ENCODE peak calls at places on chromosomes 2 and 18, in ten cellular contexts. One of them, this sample, is unnamed.
A peak's percentile ranks its signal among the peaks of the same experiment; 100 is the strongest.

GRCh38 chr2:64692401-64692800 is 38.7 kb upstream of the SERTAD2 start:
- DNase-seq in activated CD4-positive, alpha-beta T cell treated with anti-CD3 and anti-CD28 coated beads, Interleukin-2, amount 50 U/mL, for 24 hours: no peak
- DNase-seq in PC-9: no peak
- DNase-seq in HFF-Myc: no peak
- DNase-seq in T-helper 1 cell: no peak
- DNase-seq in iris pigment epithelial cell: peak; percentile 93
- DNase-seq in neural crest cell: no peak
- DNase-seq in ACHN: no peak
- DNase-seq in Jurkat, Clone E6-1: no peak
- DNase-seq in GM23248: peak; percentile 48
- DNase-seq in this sample: no peak

GRCh38 chr2:23760746-23761145 is 166.2 kb downstream of the ATAD2B start:
- DNase-seq in activated CD4-positive, alpha-beta T cell treated with anti-CD3 and anti-CD28 coated beads, Interleukin-2, amount 50 U/mL, for 24 hours: no peak
- DNase-seq in iris pigment epithelial cell: peak; percentile 68
- DNase-seq in GM23248: peak; percentile 72
- DNase-seq in Jurkat, Clone E6-1: peak; percentile 28
- DNase-seq in ACHN: peak; percentile 46
- DNase-seq in HFF-Myc: peak; percentile 15
- DNase-seq in PC-9: no peak
- DNase-seq in T-helper 1 cell: no peak
- DNase-seq in neural crest cell: no peak
- DNase-seq in this sample: no peak

GRCh38 chr2:239801404-239802100 is 223.6 kb downstream of the NDUFA10 start:
- DNase-seq in T-helper 1 cell: no peak
- DNase-seq in neural crest cell: no peak
- DNase-seq in GM23248: no peak
- DNase-seq in iris pigment epithelial cell: no peak
- DNase-seq in Jurkat, Clone E6-1: no peak
- DNase-seq in activated CD4-positive, alpha-beta T cell treated with anti-CD3 and anti-CD28 coated beads, Interleukin-2, amount 50 U/mL, for 24 hours: no peak
- DNase-seq in PC-9: no peak
- DNase-seq in HFF-Myc: no peak
- DNase-seq in ACHN: no peak
- DNase-seq in this sample: no peak

GRCh38 chr2:217797661-217798069 is 205.1 kb downstream of the TNS1 start:
- DNase-seq in neural crest cell: no peak
- DNase-seq in GM23248: no peak
- DNase-seq in T-helper 1 cell: no peak
- DNase-seq in iris pigment epithelial cell: no peak
- DNase-seq in HFF-Myc: no peak
- DNase-seq in ACHN: no peak
- DNase-seq in activated CD4-positive, alpha-beta T cell treated with anti-CD3 and anti-CD28 coated beads, Interleukin-2, amount 50 U/mL, for 24 hours: no peak
- DNase-seq in Jurkat, Clone E6-1: no peak
- DNase-seq in PC-9: no peak
- DNase-seq in this sample: no peak

GRCh38 chr2:21260316-21260715 is 136.5 kb downstream of the TDRD15 start:
- DNase-seq in HFF-Myc: no peak
- DNase-seq in ACHN: no peak
- DNase-seq in GM23248: no peak
- DNase-seq in PC-9: no peak
- DNase-seq in iris pigment epithelial cell: no peak
- DNase-seq in T-helper 1 cell: no peak
- DNase-seq in neural crest cell: no peak
- DNase-seq in activated CD4-positive, alpha-beta T cell treated with anti-CD3 and anti-CD28 coated beads, Interleukin-2, amount 50 U/mL, for 24 hours: no peak
- DNase-seq in Jurkat, Clone E6-1: no peak
- DNase-seq in this sample: no peak

GRCh38 chr2:9778012-9778411 is 65.3 kb upstream of the TAF1B start:
- DNase-seq in HFF-Myc: no peak
- DNase-seq in PC-9: no peak
- DNase-seq in activated CD4-positive, alpha-beta T cell treated with anti-CD3 and anti-CD28 coated beads, Interleukin-2, amount 50 U/mL, for 24 hours: no peak
- DNase-seq in Jurkat, Clone E6-1: no peak
- DNase-seq in T-helper 1 cell: no peak
- DNase-seq in iris pigment epithelial cell: peak; percentile 17
- DNase-seq in GM23248: peak; percentile 46
- DNase-seq in neural crest cell: no peak
- DNase-seq in ACHN: peak; percentile 28
- DNase-seq in this sample: no peak

GRCh38 chr2:109317471-109318090 is 188.6 kb downstream of the SH3RF3 start:
- DNase-seq in neural crest cell: no peak
- DNase-seq in GM23248: peak; percentile 31
- DNase-seq in T-helper 1 cell: no peak
- DNase-seq in activated CD4-positive, alpha-beta T cell treated with anti-CD3 and anti-CD28 coated beads, Interleukin-2, amount 50 U/mL, for 24 hours: no peak
- DNase-seq in iris pigment epithelial cell: no peak
- DNase-seq in Jurkat, Clone E6-1: no peak
- DNase-seq in ACHN: no peak
- DNase-seq in PC-9: no peak
- DNase-seq in HFF-Myc: no peak
- DNase-seq in this sample: no peak

GRCh38 chr2:47429795-47430194 is 26.8 kb downstream of the MSH2 start:
- DNase-seq in PC-9: no peak
- DNase-seq in iris pigment epithelial cell: peak; percentile 69
- DNase-seq in activated CD4-positive, alpha-beta T cell treated with anti-CD3 and anti-CD28 coated beads, Interleukin-2, amount 50 U/mL, for 24 hours: no peak
- DNase-seq in ACHN: peak; percentile 16
- DNase-seq in HFF-Myc: peak; percentile 14
- DNase-seq in GM23248: peak; percentile 86
- DNase-seq in T-helper 1 cell: no peak
- DNase-seq in Jurkat, Clone E6-1: no peak
- DNase-seq in neural crest cell: no peak
- DNase-seq in this sample: no peak

GRCh38 chr2:128506127-128506526 is 187.5 kb upstream of the HS6ST1 start:
- DNase-seq in HFF-Myc: no peak
- DNase-seq in Jurkat, Clone E6-1: no peak
- DNase-seq in activated CD4-positive, alpha-beta T cell treated with anti-CD3 and anti-CD28 coated beads, Interleukin-2, amount 50 U/mL, for 24 hours: no peak
- DNase-seq in GM23248: no peak
- DNase-seq in PC-9: no peak
- DNase-seq in neural crest cell: no peak
- DNase-seq in iris pigment epithelial cell: no peak
- DNase-seq in ACHN: no peak
- DNase-seq in T-helper 1 cell: no peak
- DNase-seq in this sample: no peak

GRCh38 chr18:31680836-31681568 is 3.4 kb downstream of the B4GALT6 start:
- DNase-seq in HFF-Myc: no peak
- DNase-seq in activated CD4-positive, alpha-beta T cell treated with anti-CD3 and anti-CD28 coated beads, Interleukin-2, amount 50 U/mL, for 24 hours: no peak
- DNase-seq in iris pigment epithelial cell: no peak
- DNase-seq in PC-9: no peak
- DNase-seq in T-helper 1 cell: no peak
- DNase-seq in neural crest cell: no peak
- DNase-seq in Jurkat, Clone E6-1: no peak
- DNase-seq in ACHN: peak; percentile 33
- DNase-seq in GM23248: no peak
- DNase-seq in this sample: no peak

GRCh38 chr2:95039410-95039809 is 13.9 kb downstream of the MAL start:
- DNase-seq in iris pigment epithelial cell: no peak
- DNase-seq in activated CD4-positive, alpha-beta T cell treated with anti-CD3 and anti-CD28 coated beads, Interleukin-2, amount 50 U/mL, for 24 hours: no peak
- DNase-seq in T-helper 1 cell: no peak
- DNase-seq in neural crest cell: no peak
- DNase-seq in PC-9: no peak
- DNase-seq in Jurkat, Clone E6-1: no peak
- DNase-seq in HFF-Myc: no peak
- DNase-seq in GM23248: no peak
- DNase-seq in ACHN: no peak
- DNase-seq in this sample: no peak

GRCh38 chr2:135664623-135665068 is 77.0 kb upstream of the UBXN4 start:
- DNase-seq in ACHN: no peak
- DNase-seq in neural crest cell: no peak
- DNase-seq in activated CD4-positive, alpha-beta T cell treated with anti-CD3 and anti-CD28 coated beads, Interleukin-2, amount 50 U/mL, for 24 hours: no peak
- DNase-seq in T-helper 1 cell: no peak
- DNase-seq in PC-9: no peak
- DNase-seq in GM23248: peak; percentile 42
- DNase-seq in iris pigment epithelial cell: peak; percentile 48
- DNase-seq in Jurkat, Clone E6-1: no peak
- DNase-seq in HFF-Myc: no peak
- DNase-seq in this sample: no peak

GRCh38 chr18:24702001-24702400 is 241.6 kb downstream of the HRH4 start:
- DNase-seq in PC-9: no peak
- DNase-seq in activated CD4-positive, alpha-beta T cell treated with anti-CD3 and anti-CD28 coated beads, Interleukin-2, amount 50 U/mL, for 24 hours: no peak
- DNase-seq in neural crest cell: no peak
- DNase-seq in HFF-Myc: no peak
- DNase-seq in iris pigment epithelial cell: no peak
- DNase-seq in ACHN: no peak
- DNase-seq in GM23248: no peak
- DNase-seq in T-helper 1 cell: no peak
- DNase-seq in Jurkat, Clone E6-1: no peak
- DNase-seq in this sample: no peak

GRCh38 chr2:175180701-175181103 is 808 bp downstream of the ATP5MC3 start:
- DNase-seq in ACHN: peak; percentile 53
- DNase-seq in neural crest cell: peak; percentile 14
- DNase-seq in GM23248: peak; percentile 81
- DNase-seq in Jurkat, Clone E6-1: peak; percentile 55
- DNase-seq in activated CD4-positive, alpha-beta T cell treated with anti-CD3 and anti-CD28 coated beads, Interleukin-2, amount 50 U/mL, for 24 hours: peak; percentile 41
- DNase-seq in HFF-Myc: no peak
- DNase-seq in PC-9: peak; percentile 56
- DNase-seq in T-helper 1 cell: no peak
- DNase-seq in iris pigment epithelial cell: peak; percentile 54
- DNase-seq in this sample: no peak

GRCh38 chr2:19038096-19039015 is 320.1 kb downstream of the OSR1 start:
- DNase-seq in HFF-Myc: peak; percentile 37
- DNase-seq in T-helper 1 cell: no peak
- DNase-seq in PC-9: no peak
- DNase-seq in ACHN: peak; percentile 52
- DNase-seq in neural crest cell: no peak
- DNase-seq in GM23248: peak; percentile 88
- DNase-seq in activated CD4-positive, alpha-beta T cell treated with anti-CD3 and anti-CD28 coated beads, Interleukin-2, amount 50 U/mL, for 24 hours: no peak
- DNase-seq in Jurkat, Clone E6-1: no peak
- DNase-seq in iris pigment epithelial cell: peak; percentile 88
- DNase-seq in this sample: no peak

GRCh38 chr2:224086226-224086911 is 47.3 kb upstream of the SERPINE2 start:
- DNase-seq in neural crest cell: no peak
- DNase-seq in T-helper 1 cell: no peak
- DNase-seq in HFF-Myc: peak; percentile 85
- DNase-seq in PC-9: peak; percentile 70
- DNase-seq in ACHN: peak; percentile 45
- DNase-seq in iris pigment epithelial cell: peak; percentile 95
- DNase-seq in activated CD4-positive, alpha-beta T cell treated with anti-CD3 and anti-CD28 coated beads, Interleukin-2, amount 50 U/mL, for 24 hours: no peak
- DNase-seq in GM23248: peak; percentile 96
- DNase-seq in Jurkat, Clone E6-1: no peak
- DNase-seq in this sample: no peak

GRCh38 chr18:73235921-73236320 is 368.1 kb upstream of the NETO1 start:
- DNase-seq in ACHN: no peak
- DNase-seq in Jurkat, Clone E6-1: no peak
- DNase-seq in T-helper 1 cell: no peak
- DNase-seq in neural crest cell: no peak
- DNase-seq in PC-9: no peak
- DNase-seq in HFF-Myc: no peak
- DNase-seq in GM23248: peak; percentile 5
- DNase-seq in activated CD4-positive, alpha-beta T cell treated with anti-CD3 and anti-CD28 coated beads, Interleukin-2, amount 50 U/mL, for 24 hours: no peak
- DNase-seq in iris pigment epithelial cell: no peak
- DNase-seq in this sample: no peak

GRCh38 chr2:133062946-133063345 is 392.9 kb upstream of the LYPD1 start:
- DNase-seq in HFF-Myc: no peak
- DNase-seq in iris pigment epithelial cell: no peak
- DNase-seq in neural crest cell: no peak
- DNase-seq in Jurkat, Clone E6-1: no peak
- DNase-seq in ACHN: no peak
- DNase-seq in activated CD4-positive, alpha-beta T cell treated with anti-CD3 and anti-CD28 coated beads, Interleukin-2, amount 50 U/mL, for 24 hours: no peak
- DNase-seq in GM23248: peak; percentile 4
- DNase-seq in T-helper 1 cell: no peak
- DNase-seq in PC-9: no peak
- DNase-seq in this sample: no peak

GRCh38 chr2:84880645-84881521 is at the start of gene TRABD2A:
- DNase-seq in neural crest cell: peak; percentile 23
- DNase-seq in iris pigment epithelial cell: peak; percentile 62
- DNase-seq in Jurkat, Clone E6-1: no peak
- DNase-seq in T-helper 1 cell: no peak
- DNase-seq in GM23248: peak; percentile 57
- DNase-seq in ACHN: peak; percentile 30
- DNase-seq in activated CD4-positive, alpha-beta T cell treated with anti-CD3 and anti-CD28 coated beads, Interleukin-2, amount 50 U/mL, for 24 hours: peak; percentile 40
- DNase-seq in HFF-Myc: no peak
- DNase-seq in PC-9: no peak
- DNase-seq in this sample: no peak

GRCh38 chr2:104521247-104521646 is 332.7 kb upstream of the POU3F3 start:
- DNase-seq in ACHN: peak; percentile 9
- DNase-seq in HFF-Myc: no peak
- DNase-seq in PC-9: no peak
- DNase-seq in GM23248: no peak
- DNase-seq in neural crest cell: no peak
- DNase-seq in activated CD4-positive, alpha-beta T cell treated with anti-CD3 and anti-CD28 coated beads, Interleukin-2, amount 50 U/mL, for 24 hours: no peak
- DNase-seq in iris pigment epithelial cell: no peak
- DNase-seq in T-helper 1 cell: no peak
- DNase-seq in Jurkat, Clone E6-1: peak; percentile 4
- DNase-seq in this sample: no peak

GRCh38 chr18:79570266-79571201 is 109.1 kb upstream of the CTDP1 start:
- DNase-seq in T-helper 1 cell: no peak
- DNase-seq in HFF-Myc: no peak
- DNase-seq in activated CD4-positive, alpha-beta T cell treated with anti-CD3 and anti-CD28 coated beads, Interleukin-2, amount 50 U/mL, for 24 hours: no peak
- DNase-seq in iris pigment epithelial cell: peak; percentile 75
- DNase-seq in GM23248: peak; percentile 51
- DNase-seq in neural crest cell: no peak
- DNase-seq in Jurkat, Clone E6-1: no peak
- DNase-seq in PC-9: no peak
- DNase-seq in ACHN: no peak
- DNase-seq in this sample: no peak

GRCh38 chr2:96881349-96882195 is 11.7 kb upstream of the SEMA4C start:
- DNase-seq in HFF-Myc: no peak
- DNase-seq in iris pigment epithelial cell: no peak
- DNase-seq in neural crest cell: no peak
- DNase-seq in Jurkat, Clone E6-1: no peak
- DNase-seq in GM23248: no peak
- DNase-seq in PC-9: no peak
- DNase-seq in T-helper 1 cell: no peak
- DNase-seq in ACHN: no peak
- DNase-seq in activated CD4-positive, alpha-beta T cell treated with anti-CD3 and anti-CD28 coated beads, Interleukin-2, amount 50 U/mL, for 24 hours: no peak
- DNase-seq in this sample: no peak

GRCh38 chr2:109069430-109070194 is 59.4 kb upstream of the SH3RF3 start:
- DNase-seq in Jurkat, Clone E6-1: no peak
- DNase-seq in T-helper 1 cell: no peak
- DNase-seq in GM23248: no peak
- DNase-seq in iris pigment epithelial cell: no peak
- DNase-seq in ACHN: no peak
- DNase-seq in neural crest cell: no peak
- DNase-seq in PC-9: no peak
- DNase-seq in activated CD4-positive, alpha-beta T cell treated with anti-CD3 and anti-CD28 coated beads, Interleukin-2, amount 50 U/mL, for 24 hours: no peak
- DNase-seq in HFF-Myc: no peak
- DNase-seq in this sample: no peak

GRCh38 chr2:12484536-12485115 is 232.1 kb upstream of the TRIB2 start:
- DNase-seq in neural crest cell: no peak
- DNase-seq in PC-9: no peak
- DNase-seq in HFF-Myc: no peak
- DNase-seq in Jurkat, Clone E6-1: no peak
- DNase-seq in T-helper 1 cell: no peak
- DNase-seq in activated CD4-positive, alpha-beta T cell treated with anti-CD3 and anti-CD28 coated beads, Interleukin-2, amount 50 U/mL, for 24 hours: no peak
- DNase-seq in GM23248: peak; percentile 16
- DNase-seq in iris pigment epithelial cell: no peak
- DNase-seq in ACHN: no peak
- DNase-seq in this sample: no peak

GRCh38 chr2:152505495-152505906 is 170.5 kb downstream of the FMNL2 start:
- DNase-seq in neural crest cell: no peak
- DNase-seq in T-helper 1 cell: no peak
- DNase-seq in ACHN: peak; percentile 98
- DNase-seq in activated CD4-positive, alpha-beta T cell treated with anti-CD3 and anti-CD28 coated beads, Interleukin-2, amount 50 U/mL, for 24 hours: no peak
- DNase-seq in GM23248: peak; percentile 60
- DNase-seq in Jurkat, Clone E6-1: no peak
- DNase-seq in PC-9: peak; percentile 55
- DNase-seq in iris pigment epithelial cell: peak; percentile 87
- DNase-seq in HFF-Myc: no peak
- DNase-seq in this sample: no peak

GRCh38 chr18:23614413-23614812 is 28.1 kb upstream of the NPC1 start:
- DNase-seq in HFF-Myc: no peak
- DNase-seq in iris pigment epithelial cell: no peak
- DNase-seq in PC-9: no peak
- DNase-seq in neural crest cell: no peak
- DNase-seq in Jurkat, Clone E6-1: no peak
- DNase-seq in GM23248: no peak
- DNase-seq in ACHN: no peak
- DNase-seq in T-helper 1 cell: no peak
- DNase-seq in activated CD4-positive, alpha-beta T cell treated with anti-CD3 and anti-CD28 coated beads, Interleukin-2, amount 50 U/mL, for 24 hours: no peak
- DNase-seq in this sample: no peak

GRCh38 chr18:12308386-12309100 is 502 bp downstream of the TUBB6 start:
- DNase-seq in GM23248: peak; percentile 99
- DNase-seq in Jurkat, Clone E6-1: no peak
- DNase-seq in iris pigment epithelial cell: peak; percentile 91
- DNase-seq in activated CD4-positive, alpha-beta T cell treated with anti-CD3 and anti-CD28 coated beads, Interleukin-2, amount 50 U/mL, for 24 hours: no peak
- DNase-seq in HFF-Myc: no peak
- DNase-seq in PC-9: peak; percentile 75
- DNase-seq in ACHN: peak; percentile 77
- DNase-seq in neural crest cell: peak; percentile 53
- DNase-seq in T-helper 1 cell: no peak
- DNase-seq in this sample: no peak

GRCh38 chr2:20660506-20660905 is 6.4 kb upstream of the GDF7 start:
- DNase-seq in iris pigment epithelial cell: no peak
- DNase-seq in T-helper 1 cell: no peak
- DNase-seq in neural crest cell: no peak
- DNase-seq in GM23248: no peak
- DNase-seq in HFF-Myc: no peak
- DNase-seq in ACHN: no peak
- DNase-seq in Jurkat, Clone E6-1: no peak
- DNase-seq in PC-9: no peak
- DNase-seq in activated CD4-positive, alpha-beta T cell treated with anti-CD3 and anti-CD28 coated beads, Interleukin-2, amount 50 U/mL, for 24 hours: no peak
- DNase-seq in this sample: no peak

This sample was measured in stimulated activated CD8-positive, alpha-beta memory T cell treated with anti-CD3 and anti-CD28 coated beads, Interleukin-7, amount 100 ng/mL, for 1 hour.